ENCODE peak calls at places on chromosomes 2 and 18, in nine cellular contexts. P is aorta, X is cardiac muscle cell, O is heart left ventricle, V is mammary epithelial cell, B is left lung, F is psoas muscle, R is IMR-90, H is neural progenitor cell. A is an unnamed sample.

GRCh38 chr2:26245231-26245732 is 543 bp downstream of the HADHB start:
- DNase-seq in F (peak; percentile 63), R (peak; percentile 28), V (peak; percentile 69), B (no peak), X (no peak), H (peak; percentile 75), P (peak; percentile 51), O (peak; percentile 33), A (peak; percentile 66)

GRCh38 chr18:51821610-51822009 is 518.4 kb upstream of the DCC start:
- DNase-seq in V (no peak), F (no peak), X (no peak), H (no peak), O (no peak), P (no peak), R (no peak), B (no peak), A (no peak)

GRCh38 chr2:179454443-179455218 is 190.0 kb upstream of the SESTD1 start:
- DNase-seq in R (peak; percentile 98), X (peak; percentile 79), V (peak; percentile 85), O (no peak), F (no peak), P (no peak), H (no peak), B (no peak), A (no peak)

GRCh38 chr18:13387856-13388548 is 169.4 kb downstream of the LDLRAD4 start:
- DNase-seq in P (no peak), B (peak; percentile 44), F (no peak), V (no peak), X (no peak), R (peak; percentile 36), H (no peak), O (no peak), A (no peak)

GRCh38 chr2:180442860-180443644 is 436.0 kb upstream of the CWC22 start:
- DNase-seq in R (no peak), O (no peak), F (no peak), X (no peak), H (no peak), B (no peak), V (peak; percentile 65), P (no peak), A (no peak)

GRCh38 chr2:174775586-174775985 is 11.3 kb upstream of the CHRNA1 start:
- DNase-seq in P (no peak), B (no peak), O (no peak), V (peak; percentile 32), F (no peak), X (no peak), R (peak; percentile 47), H (no peak), A (no peak)

GRCh38 chr2:217988840-217989204 is 14.0 kb downstream of the TNS1 start:
- DNase-seq in F (no peak), P (no peak), O (no peak), V (no peak), H (no peak), B (no peak), R (no peak), X (no peak), A (no peak)

GRCh38 chr2:19198376-19198775 is 160.0 kb downstream of the OSR1 start:
- DNase-seq in P (no peak), V (no peak), O (no peak), X (peak; percentile 25), R (peak; percentile 28), H (no peak), B (no peak), F (no peak), A (no peak)

GRCh38 chr2:227849906-227850305 is 21.5 kb upstream of the DAW1 start:
- DNase-seq in F (no peak), V (peak; percentile 77), X (no peak), P (no peak), R (peak; percentile 43), B (no peak), O (no peak), H (no peak), A (no peak)

GRCh38 chr18:3265564-3266033 is 3.7 kb downstream of the MYL12B start:
- DNase-seq in R (peak; percentile 75), V (no peak), B (no peak), P (no peak), H (peak; percentile 17), O (no peak), X (peak; percentile 40), F (no peak), A (no peak)

GRCh38 chr18:69784840-69785239 is 162.8 kb downstream of the CD226 start:
- DNase-seq in V (no peak), R (no peak), X (no peak), F (no peak), O (no peak), B (no peak), H (no peak), P (no peak), A (no peak)

GRCh38 chr2:37454851-37455762 is 110.7 kb downstream of the QPCT start:
- DNase-seq in F (no peak), B (no peak), P (no peak), X (peak; percentile 73), O (peak; percentile 25), H (no peak), V (no peak), R (no peak), A (no peak)

GRCh38 chr2:200490001-200490400 is 19.9 kb downstream of the KCTD18 start:
- DNase-seq in F (no peak), R (no peak), V (no peak), H (no peak), O (no peak), X (no peak), B (no peak), P (no peak), A (no peak)

GRCh38 chr2:23092831-23093230 is 292.1 kb upstream of the KLHL29 start:
- DNase-seq in B (no peak), R (peak; percentile 2), F (no peak), X (peak; percentile 6), H (peak; percentile 76), P (no peak), V (peak; percentile 12), O (no peak), A (no peak)

GRCh38 chr2:234548720-234549420 is 52.0 kb upstream of the ARL4C start:
- DNase-seq in H (no peak), B (no peak), O (peak; percentile 32), X (peak; percentile 50), R (peak; percentile 72), F (no peak), P (peak; percentile 57), V (no peak), A (no peak)

GRCh38 chr2:169095631-169096105 is 26.3 kb downstream of the DHRS9 start:
- DNase-seq in H (no peak), P (no peak), B (no peak), V (peak; percentile 96), O (no peak), X (peak; percentile 97), R (peak; percentile 69), F (no peak), A (no peak)

GRCh38 chr2:201947287-201947686 is 86.4 kb upstream of the FZD7 start:
- DNase-seq in R (no peak), O (no peak), P (no peak), B (no peak), X (no peak), F (no peak), H (no peak), V (no peak), A (no peak)

GRCh38 chr2:159906315-159906714 is 108.3 kb upstream of the CD302 start:
- DNase-seq in X (no peak), H (no peak), O (no peak), R (no peak), F (no peak), B (no peak), V (no peak), P (no peak), A (no peak)

DNA sequence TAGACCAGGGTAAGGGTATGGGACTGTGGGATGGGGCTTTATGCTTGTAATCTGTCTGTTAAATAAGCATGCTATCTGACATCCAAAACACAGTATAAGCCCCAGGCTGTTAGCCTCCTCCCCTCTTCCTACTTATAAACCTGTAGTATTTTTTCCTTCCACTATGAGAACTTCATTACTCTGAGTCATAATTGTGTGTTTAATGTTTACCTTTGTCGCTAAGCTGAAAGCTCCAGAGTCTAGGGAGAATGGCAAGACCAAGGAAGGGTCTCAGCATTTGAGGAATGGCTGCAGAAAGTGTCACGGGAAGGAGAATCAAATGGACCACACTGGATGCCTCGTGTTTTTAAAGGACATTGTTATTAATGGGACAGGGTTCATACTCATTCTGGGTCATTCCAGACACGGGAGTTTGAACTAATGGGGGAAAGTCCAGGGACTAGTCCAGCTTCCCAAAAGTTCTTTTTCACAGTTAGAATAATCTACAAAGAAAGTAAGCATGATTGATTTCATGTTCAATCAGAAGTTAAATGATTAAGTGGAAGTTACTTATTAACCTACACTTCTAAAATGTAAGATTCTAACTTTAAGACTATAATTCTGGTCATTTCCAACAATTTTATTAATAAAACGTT is 292.2 kb downstream of the AFF3 start:
- DNase-seq in X (no peak), O (no peak), F (no peak), B (no peak), P (no peak), H (no peak), R (peak; percentile 73), V (no peak), A (no peak)
- H3K9me3 ChIP-seq in X (no peaks in the 10 kb centered on the region), O (no peaks in the 10 kb centered on the region), F (no peaks in the 10 kb centered on the region), B (no peaks in the 10 kb centered on the region), P (no peaks in the 10 kb centered on the region), H (no peaks in the 10 kb centered on the region), R (no peaks in the 10 kb centered on the region), V (no peaks in the 10 kb centered on the region), A (no peaks in the 10 kb centered on the region)

GRCh38 chr18:80088823-80089222 is 20.2 kb upstream of the ADNP2 start:
- DNase-seq in R (no peak), B (no peak), F (no peak), P (no peak), V (no peak), X (no peak), O (no peak), H (no peak), A (no peak)

GRCh38 chr18:80086281-80086680 is 22.8 kb upstream of the ADNP2 start:
- DNase-seq in X (no peak), O (no peak), P (no peak), V (no peak), B (no peak), H (no peak), F (no peak), R (peak; percentile 49), A (no peak)

GRCh38 chr18:80088036-80088435 is 21.0 kb upstream of the ADNP2 start:
- DNase-seq in H (no peak), B (no peak), X (no peak), V (no peak), F (no peak), O (no peak), R (no peak), P (no peak), A (no peak)
- H3K9me3 ChIP-seq in H (peaks cover 25% of the 10 kb centered on the region), B (peaks cover 51% of the 10 kb centered on the region), X (no peaks in the 10 kb centered on the region), V (peaks cover 3% of the 10 kb centered on the region), F (peaks cover 30% of the 10 kb centered on the region), O (peaks cover 3% of the 10 kb centered on the region), R (peaks cover 4% of the 10 kb centered on the region), P (peaks cover 4% of the 10 kb centered on the region), A (no peaks in the 10 kb centered on the region)

GRCh38 chr2:115541808-115542207 is 1099.4 kb downstream of the DPP10 start:
- DNase-seq in R (no peak), X (no peak), F (no peak), O (no peak), H (no peak), B (no peak), P (no peak), V (no peak), A (no peak)
- H3K9me3 ChIP-seq in R (peaks cover 6% of the 10 kb centered on the region), X (no peaks in the 10 kb centered on the region), F (no peaks in the 10 kb centered on the region), O (no peaks in the 10 kb centered on the region), H (no peaks in the 10 kb centered on the region), B (no peaks in the 10 kb centered on the region), P (no peaks in the 10 kb centered on the region), V (peaks cover 11% of the 10 kb centered on the region), A (no peaks in the 10 kb centered on the region)

GRCh38 chr2:240259201-240259923 is 118.9 kb upstream of the OTOS start:
- DNase-seq in X (peak; percentile 82), O (peak; percentile 94), F (peak; percentile 92), P (peak; percentile 91), H (no peak), V (no peak), B (no peak), R (no peak), A (no peak)
- H3K9me3 ChIP-seq in X (no peaks in the 10 kb centered on the region), O (no peaks in the 10 kb centered on the region), F (peaks cover 3% of the 10 kb centered on the region), P (no peaks in the 10 kb centered on the region), H (no peaks in the 10 kb centered on the region), V (peaks cover 16% of the 10 kb centered on the region), B (peaks cover 18% of the 10 kb centered on the region), R (peaks cover 13% of the 10 kb centered on the region), A (no peaks in the 10 kb centered on the region)